ENCODE peak calls at places on chromosome X, in eight cellular contexts. One of them, this sample, is unnamed.

GRCh38 chrX:147912093-147912801 is 528 bp downstream of the FMR1 start:
- DNase-seq in effector memory CD4-positive, alpha-beta T cell: no peak
- DNase-seq in thoracic aorta: no peak
- DNase-seq in GM23248: peak
- DNase-seq in psoas muscle: peak
- DNase-seq in SJCRH30: peak
- DNase-seq in right cardiac atrium: peak
- DNase-seq in uterus: peak
- DNase-seq in this sample: peak

GRCh38 chrX:107825698-107826285 is at the start of gene MID2:
- DNase-seq in effector memory CD4-positive, alpha-beta T cell: peak
- DNase-seq in thoracic aorta: no peak
- DNase-seq in GM23248: peak
- DNase-seq in psoas muscle: peak
- DNase-seq in SJCRH30: peak
- DNase-seq in right cardiac atrium: peak
- DNase-seq in uterus: peak
- DNase-seq in this sample: peak

GRCh38 chrX:21738145-21738949 is 19.6 kb downstream of the SMPX start:
- DNase-seq in effector memory CD4-positive, alpha-beta T cell: no peak
- DNase-seq in thoracic aorta: no peak
- DNase-seq in GM23248: no peak
- DNase-seq in psoas muscle: peak
- DNase-seq in SJCRH30: peak
- DNase-seq in right cardiac atrium: no peak
- DNase-seq in uterus: no peak
- DNase-seq in this sample: no peak

GRCh38 chrX:149825424-149825823 is 43.7 kb downstream of the MAGEA9 start:
- DNase-seq in effector memory CD4-positive, alpha-beta T cell: no peak
- DNase-seq in thoracic aorta: no peak
- DNase-seq in GM23248: peak
- DNase-seq in psoas muscle: no peak
- DNase-seq in SJCRH30: peak
- DNase-seq in right cardiac atrium: peak
- DNase-seq in uterus: no peak
- DNase-seq in this sample: no peak

GRCh38 chrX:19332983-19333382 is 10.7 kb upstream of the PDHA1 start:
- DNase-seq in effector memory CD4-positive, alpha-beta T cell: no peak
- DNase-seq in thoracic aorta: no peak
- DNase-seq in GM23248: peak
- DNase-seq in psoas muscle: peak
- DNase-seq in SJCRH30: peak
- DNase-seq in right cardiac atrium: peak
- DNase-seq in uterus: peak
- DNase-seq in this sample: peak

GRCh38 chrX:71253253-71254091 is 468 bp downstream of the ZMYM3 start:
- DNase-seq in effector memory CD4-positive, alpha-beta T cell: peak
- DNase-seq in thoracic aorta: no peak
- DNase-seq in GM23248: peak
- DNase-seq in psoas muscle: peak
- DNase-seq in SJCRH30: peak
- DNase-seq in right cardiac atrium: peak
- DNase-seq in uterus: peak
- DNase-seq in this sample: peak

GRCh38 chrX:120672841-120673530 is 43.1 kb upstream of the C1GALT1C1 start:
- DNase-seq in effector memory CD4-positive, alpha-beta T cell: no peak
- DNase-seq in thoracic aorta: no peak
- DNase-seq in GM23248: no peak
- DNase-seq in psoas muscle: no peak
- DNase-seq in SJCRH30: no peak
- DNase-seq in right cardiac atrium: no peak
- DNase-seq in uterus: no peak
- DNase-seq in this sample: no peak

GRCh38 chrX:8364369-8365141 is 100.1 kb upstream of the VCX3B start:
- DNase-seq in effector memory CD4-positive, alpha-beta T cell: no peak
- DNase-seq in thoracic aorta: no peak
- DNase-seq in GM23248: no peak
- DNase-seq in psoas muscle: no peak
- DNase-seq in SJCRH30: peak
- DNase-seq in right cardiac atrium: peak
- DNase-seq in uterus: no peak
- DNase-seq in this sample: no peak

GRCh38 chrX:124268099-124268498 is 64.4 kb upstream of the TEX13D start:
- DNase-seq in effector memory CD4-positive, alpha-beta T cell: no peak
- DNase-seq in thoracic aorta: no peak
- DNase-seq in GM23248: no peak
- DNase-seq in psoas muscle: no peak
- DNase-seq in SJCRH30: no peak
- DNase-seq in right cardiac atrium: no peak
- DNase-seq in uterus: no peak
- DNase-seq in this sample: no peak

GRCh38 chrX:68936186-68936585 is 107.4 kb downstream of the EFNB1 start:
- DNase-seq in effector memory CD4-positive, alpha-beta T cell: no peak
- DNase-seq in thoracic aorta: no peak
- DNase-seq in GM23248: no peak
- DNase-seq in psoas muscle: no peak
- DNase-seq in SJCRH30: no peak
- DNase-seq in right cardiac atrium: no peak
- DNase-seq in uterus: no peak
- DNase-seq in this sample: no peak

GRCh38 chrX:29662759-29663503 is 552.4 kb upstream of the MAGEB2 start:
- DNase-seq in effector memory CD4-positive, alpha-beta T cell: no peak
- DNase-seq in thoracic aorta: peak
- DNase-seq in GM23248: peak
- DNase-seq in psoas muscle: no peak
- DNase-seq in SJCRH30: peak
- DNase-seq in right cardiac atrium: no peak
- DNase-seq in uterus: no peak
- DNase-seq in this sample: no peak

GRCh38 chrX:26952213-26952612 is 510.9 kb downstream of the PPP4R3C start:
- DNase-seq in effector memory CD4-positive, alpha-beta T cell: no peak
- DNase-seq in thoracic aorta: no peak
- DNase-seq in GM23248: peak
- DNase-seq in psoas muscle: no peak
- DNase-seq in SJCRH30: no peak
- DNase-seq in right cardiac atrium: no peak
- DNase-seq in uterus: no peak
- DNase-seq in this sample: no peak

GRCh38 chrX:13472975-13473665 is 96.3 kb upstream of the EGFL6 start:
- DNase-seq in effector memory CD4-positive, alpha-beta T cell: no peak
- DNase-seq in thoracic aorta: no peak
- DNase-seq in GM23248: peak
- DNase-seq in psoas muscle: no peak
- DNase-seq in SJCRH30: no peak
- DNase-seq in right cardiac atrium: no peak
- DNase-seq in uterus: no peak
- DNase-seq in this sample: no peak

GRCh38 chrX:30627818-30628652 is 25.2 kb upstream of the GK start:
- DNase-seq in effector memory CD4-positive, alpha-beta T cell: no peak
- DNase-seq in thoracic aorta: no peak
- DNase-seq in GM23248: no peak
- DNase-seq in psoas muscle: no peak
- DNase-seq in SJCRH30: no peak
- DNase-seq in right cardiac atrium: no peak
- DNase-seq in uterus: no peak
- DNase-seq in this sample: no peak

GRCh38 chrX:55907968-55908607 is 190.5 kb downstream of the RRAGB start:
- DNase-seq in effector memory CD4-positive, alpha-beta T cell: no peak
- DNase-seq in thoracic aorta: no peak
- DNase-seq in GM23248: peak
- DNase-seq in psoas muscle: peak
- DNase-seq in SJCRH30: peak
- DNase-seq in right cardiac atrium: peak
- DNase-seq in uterus: peak
- DNase-seq in this sample: peak

GRCh38 chrX:129997081-129997480 is 14.6 kb downstream of the BCORL1 start:
- DNase-seq in effector memory CD4-positive, alpha-beta T cell: no peak
- DNase-seq in thoracic aorta: no peak
- DNase-seq in GM23248: no peak
- DNase-seq in psoas muscle: no peak
- DNase-seq in SJCRH30: no peak
- DNase-seq in right cardiac atrium: no peak
- DNase-seq in uterus: no peak
- DNase-seq in this sample: no peak
- H3K27ac ChIP-seq in effector memory CD4-positive, alpha-beta T cell: no peak
- H3K27ac ChIP-seq in thoracic aorta: no peak
- H3K27ac ChIP-seq in GM23248: no peak
- H3K27ac ChIP-seq in psoas muscle: no peak
- H3K27ac ChIP-seq in SJCRH30: peak
- H3K27ac ChIP-seq in right cardiac atrium: no peak
- H3K27ac ChIP-seq in uterus: no peak
- H3K27ac ChIP-seq in this sample: no peak

DNA sequence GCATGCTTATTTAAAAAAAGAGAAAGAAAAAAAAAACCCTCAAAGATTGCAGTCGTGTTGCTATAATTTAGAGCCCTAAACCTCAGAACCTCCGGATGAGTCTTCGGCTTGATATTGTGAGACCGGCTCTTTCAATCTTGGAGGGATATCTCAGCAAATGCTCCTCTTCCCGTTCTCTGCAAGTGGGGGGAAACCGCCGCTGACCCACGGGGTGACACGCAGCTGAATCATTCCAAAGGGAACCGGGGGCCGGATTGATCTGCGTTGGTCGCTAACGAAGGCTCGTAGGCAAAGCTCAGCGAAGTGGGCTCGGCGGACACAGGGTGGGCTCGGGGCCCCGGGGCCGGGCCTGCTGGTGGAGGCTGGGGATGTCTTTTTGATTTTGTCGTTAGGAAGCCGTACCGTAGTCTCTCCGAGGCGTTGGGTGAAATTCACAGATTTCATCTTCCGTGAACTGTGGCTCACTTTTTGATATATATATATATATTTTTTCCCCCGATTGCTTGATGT is 110.5 kb upstream of the PPP2R3B start:
- DNase-seq in effector memory CD4-positive, alpha-beta T cell: no peak
- DNase-seq in thoracic aorta: no peak
- DNase-seq in GM23248: no peak
- DNase-seq in psoas muscle: no peak
- DNase-seq in SJCRH30: no peak
- DNase-seq in right cardiac atrium: no peak
- DNase-seq in uterus: no peak
- DNase-seq in this sample: no peak
- H3K27ac ChIP-seq in effector memory CD4-positive, alpha-beta T cell: no peak
- H3K27ac ChIP-seq in thoracic aorta: no peak
- H3K27ac ChIP-seq in GM23248: no peak
- H3K27ac ChIP-seq in psoas muscle: no peak
- H3K27ac ChIP-seq in SJCRH30: no peak
- H3K27ac ChIP-seq in right cardiac atrium: no peak
- H3K27ac ChIP-seq in uterus: no peak
- H3K27ac ChIP-seq in this sample: no peak

GRCh38 chrX:129661369-129661768 is 6.6 kb upstream of the APLN start:
- DNase-seq in effector memory CD4-positive, alpha-beta T cell: no peak
- DNase-seq in thoracic aorta: no peak
- DNase-seq in GM23248: no peak
- DNase-seq in psoas muscle: no peak
- DNase-seq in SJCRH30: no peak
- DNase-seq in right cardiac atrium: no peak
- DNase-seq in uterus: no peak
- DNase-seq in this sample: no peak

GRCh38 chrX:129667412-129667811 is 12.7 kb upstream of the APLN start:
- DNase-seq in effector memory CD4-positive, alpha-beta T cell: no peak
- DNase-seq in thoracic aorta: no peak
- DNase-seq in GM23248: no peak
- DNase-seq in psoas muscle: no peak
- DNase-seq in SJCRH30: no peak
- DNase-seq in right cardiac atrium: no peak
- DNase-seq in uterus: no peak
- DNase-seq in this sample: no peak

GRCh38 chrX:129663171-129663570 is 8.4 kb upstream of the APLN start:
- DNase-seq in effector memory CD4-positive, alpha-beta T cell: no peak
- DNase-seq in thoracic aorta: no peak
- DNase-seq in GM23248: no peak
- DNase-seq in psoas muscle: no peak
- DNase-seq in SJCRH30: no peak
- DNase-seq in right cardiac atrium: no peak
- DNase-seq in uterus: no peak
- DNase-seq in this sample: peak

DNA sequence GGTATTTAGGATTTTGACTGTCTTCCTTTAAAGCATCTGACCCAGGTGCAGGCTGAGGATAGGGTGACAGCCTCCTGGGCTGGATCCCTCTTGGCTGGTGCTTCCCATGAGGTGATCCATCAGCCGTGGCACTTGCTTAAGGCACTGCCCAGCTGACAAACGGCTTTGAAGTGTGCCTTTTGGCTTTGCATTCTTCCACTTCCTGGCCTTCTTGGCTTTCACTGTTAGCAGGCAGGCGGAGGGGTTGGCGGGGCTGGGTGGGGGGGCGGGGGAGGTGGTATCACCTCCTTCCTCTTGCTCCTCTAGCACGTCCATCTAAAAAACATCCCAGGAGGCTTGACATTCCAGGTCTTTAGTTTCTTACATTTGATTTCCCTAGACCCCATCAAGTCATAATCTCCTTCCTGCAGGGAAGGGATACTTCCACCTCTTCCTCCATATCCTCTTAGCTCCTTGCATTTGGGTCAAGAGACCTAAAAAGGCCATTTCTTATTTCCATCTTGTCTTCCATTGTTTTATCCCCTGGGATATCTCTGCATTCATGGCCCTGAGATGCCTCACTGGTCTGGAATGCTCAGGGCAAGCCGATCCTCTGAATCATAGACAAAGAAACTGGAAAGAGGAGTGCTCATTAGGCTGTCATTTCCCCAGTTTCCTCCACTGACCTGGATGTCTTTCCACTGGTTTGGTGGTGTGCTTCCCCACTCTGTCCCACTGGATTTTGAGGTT is 11.3 kb upstream of the APLN start:
- DNase-seq in effector memory CD4-positive, alpha-beta T cell: no peak
- DNase-seq in thoracic aorta: no peak
- DNase-seq in GM23248: peak
- DNase-seq in psoas muscle: no peak
- DNase-seq in SJCRH30: peak
- DNase-seq in right cardiac atrium: no peak
- DNase-seq in uterus: no peak
- DNase-seq in this sample: no peak
- H3K27ac ChIP-seq in effector memory CD4-positive, alpha-beta T cell: no peak
- H3K27ac ChIP-seq in thoracic aorta: peak
- H3K27ac ChIP-seq in GM23248: peak
- H3K27ac ChIP-seq in psoas muscle: no peak
- H3K27ac ChIP-seq in SJCRH30: peak
- H3K27ac ChIP-seq in right cardiac atrium: no peak
- H3K27ac ChIP-seq in uterus: no peak
- H3K27ac ChIP-seq in this sample: no peak

DNA sequence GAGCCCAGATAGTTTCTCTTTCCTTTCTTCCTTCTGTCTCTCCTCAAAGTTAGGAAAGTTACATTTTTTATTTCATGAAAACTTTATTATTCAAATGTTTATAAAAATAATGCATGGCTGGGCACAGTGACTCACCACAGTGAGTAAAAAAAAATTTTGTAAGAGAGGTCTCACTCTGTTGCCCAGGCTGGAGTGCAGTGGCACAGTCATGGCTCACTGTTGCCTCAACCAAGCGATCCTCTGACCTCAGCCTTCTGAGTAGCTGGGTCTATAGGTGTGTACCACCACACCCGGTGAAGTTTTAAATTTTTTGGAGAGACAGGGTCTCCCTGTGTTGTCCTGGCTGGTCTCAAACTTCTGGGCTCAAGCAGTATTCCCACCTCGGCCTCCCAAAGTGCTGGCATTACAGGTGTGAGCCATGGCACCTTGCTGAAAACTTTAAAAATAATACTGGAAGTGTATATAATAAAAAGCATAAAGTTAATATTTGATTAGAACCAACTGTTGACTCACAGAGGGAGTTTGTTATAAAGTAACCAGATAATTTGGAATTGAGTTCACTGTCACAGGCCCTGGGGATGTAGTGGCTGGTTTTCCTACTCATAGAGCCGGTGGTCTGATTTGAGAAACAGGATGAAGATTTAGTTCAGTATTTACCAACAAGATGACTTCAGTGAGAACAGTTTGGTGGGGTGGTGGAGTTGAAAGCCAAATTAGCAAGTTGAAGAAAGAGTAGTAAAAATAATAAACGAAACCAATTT is 18.0 kb downstream of the CMC4 start:
- DNase-seq in effector memory CD4-positive, alpha-beta T cell: no peak
- DNase-seq in thoracic aorta: no peak
- DNase-seq in GM23248: peak
- DNase-seq in psoas muscle: no peak
- DNase-seq in SJCRH30: no peak
- DNase-seq in right cardiac atrium: no peak
- DNase-seq in uterus: no peak
- DNase-seq in this sample: no peak
- H3K27ac ChIP-seq in effector memory CD4-positive, alpha-beta T cell: no peak
- H3K27ac ChIP-seq in thoracic aorta: no peak
- H3K27ac ChIP-seq in GM23248: no peak
- H3K27ac ChIP-seq in psoas muscle: peak
- H3K27ac ChIP-seq in SJCRH30: no peak
- H3K27ac ChIP-seq in right cardiac atrium: no peak
- H3K27ac ChIP-seq in uterus: no peak
- H3K27ac ChIP-seq in this sample: no peak